ENCODE peak calls at places on chromosomes 12 and 14, in five cellular contexts. O is body of pancreas, I is heart left ventricle, A is stomach, C is HCT116. M is an unnamed sample.

GRCh38 chr14:26377150-26377549 is 220.7 kb downstream of the NOVA1 start:
- DNase-seq in O (no peak), C (no peak), A (no peak), I (no peak), M (peak; percentile 35)

GRCh38 chr14:89327771-89328212 is 89.2 kb downstream of the FOXN3 start:
- DNase-seq in I (no peak), O (no peak), C (no peak), A (no peak), M (no peak)

GRCh38 chr12:48351022-48351708 is 446 bp upstream of the ZNF641 start:
- DNase-seq in I (no peak), A (peak; percentile 72), O (peak; percentile 84), C (peak; percentile 40), M (no peak)

GRCh38 chr14:48973136-48973535 is 613.0 kb downstream of the RPS29 start:
- DNase-seq in C (no peak), I (no peak), O (no peak), A (no peak), M (no peak)

GRCh38 chr12:112705037-112705632 is 86.4 kb upstream of the RPH3A start:
- DNase-seq in I (no peak), A (no peak), C (no peak), O (no peak), M (no peak)

GRCh38 chr14:99950191-99950590 is 115.0 kb upstream of the EVL start:
- DNase-seq in O (no peak), C (no peak), I (no peak), A (no peak), M (no peak)

GRCh38 chr12:67772276-67773169 is 124.0 kb downstream of the DYRK2 start:
- DNase-seq in I (peak; percentile 53), O (peak; percentile 31), C (no peak), A (no peak), M (no peak)

GRCh38 chr14:74642011-74642410 is 30.0 kb upstream of the LTBP2 start:
- DNase-seq in A (no peak), C (no peak), O (no peak), I (no peak), M (no peak)

GRCh38 chr12:112995008-112995407 is 16.7 kb downstream of the OAS2 start:
- DNase-seq in A (no peak), O (no peak), I (no peak), C (no peak), M (no peak)

GRCh38 chr12:67522222-67522621 is 126.3 kb upstream of the DYRK2 start:
- DNase-seq in O (no peak), I (no peak), A (no peak), C (no peak), M (no peak)

GRCh38 chr12:50111693-50112455 is at the start of gene COX14:
- DNase-seq in A (peak; percentile 99), O (peak; percentile 99), I (peak; percentile 99), C (peak; percentile 99), M (peak; percentile 100)
- TF ChIP-seq POLR2A in A (no peak), O (peak; percentile 98), I (no peak), C (peak; percentile 78), M (peak; percentile 92)

GRCh38 chr14:55336691-55337090 is 65.5 kb downstream of the FBXO34 start:
- DNase-seq in I (no peak), O (no peak), A (no peak), C (no peak), M (no peak)

GRCh38 chr14:55333785-55334485 is 62.7 kb downstream of the FBXO34 start:
- DNase-seq in C (no peak), I (no peak), A (no peak), O (no peak), M (no peak)

GRCh38 chr14:55339770-55340169 is 68.5 kb downstream of the FBXO34 start:
- DNase-seq in I (no peak), A (no peak), C (no peak), O (no peak), M (peak; percentile 42)

GRCh38 chr14:55332654-55333570 is 61.7 kb downstream of the FBXO34 start:
- DNase-seq in A (no peak), I (no peak), O (no peak), C (no peak), M (no peak)

GRCh38 chr14:55336161-55336560 is 64.9 kb downstream of the FBXO34 start:
- DNase-seq in C (no peak), O (no peak), I (no peak), A (peak; percentile 42), M (no peak)
- TF ChIP-seq POLR2A in C (no peak), O (no peak), I (no peak), A (no peak), M (no peak)

GRCh38 chr14:22493753-22494152 is 95.3 kb downstream of the DAD1 start:
- DNase-seq in A (no peak), C (no peak), I (no peak), O (no peak), M (no peak)

GRCh38 chr14:22493143-22493542 is 95.9 kb downstream of the DAD1 start:
- DNase-seq in I (no peak), O (no peak), C (no peak), A (no peak), M (no peak)

GRCh38 chr14:22489957-22490950 is 98.8 kb downstream of the DAD1 start:
- DNase-seq in A (no peak), C (no peak), O (no peak), I (no peak), M (no peak)

GRCh38 chr14:22492601-22493000 is 96.4 kb downstream of the DAD1 start:
- DNase-seq in C (no peak), A (no peak), O (no peak), I (no peak), M (no peak)

GRCh38 chr14:22491683-22492483 is 97.1 kb downstream of the DAD1 start:
- DNase-seq in I (no peak), A (no peak), O (no peak), C (no peak), M (no peak)
- TF ChIP-seq POLR2A in I (no peak), A (no peak), O (no peak), C (no peak), M (no peak)

GRCh38 chr12:45729233-45730115 is at the start of gene ARID2:
- DNase-seq in C (peak; percentile 38), A (peak; percentile 67), O (peak; percentile 77), I (peak; percentile 71), M (peak; percentile 86)
- TF ChIP-seq POLR2A in C (peak; percentile 51), A (no peak), O (peak; percentile 67), I (no peak), M (peak; percentile 54)

GRCh38 chr14:103879118-103879569 is 31.8 kb upstream of the PPP1R13B start:
- DNase-seq in I (no peak), O (no peak), C (no peak), A (no peak), M (no peak)

GRCh38 chr14:103880986-103881926 is 33.9 kb upstream of the PPP1R13B start:
- DNase-seq in A (peak; percentile 83), O (peak; percentile 93), I (peak; percentile 50), C (no peak), M (no peak)

GRCh38 chr14:103880334-103880985 is 33.1 kb upstream of the PPP1R13B start:
- DNase-seq in O (peak; percentile 88), A (peak; percentile 91), C (no peak), I (peak; percentile 70), M (no peak)

GRCh38 chr14:103878180-103878579 is 30.8 kb upstream of the PPP1R13B start:
- DNase-seq in O (no peak), C (no peak), I (no peak), A (no peak), M (no peak)

DNA sequence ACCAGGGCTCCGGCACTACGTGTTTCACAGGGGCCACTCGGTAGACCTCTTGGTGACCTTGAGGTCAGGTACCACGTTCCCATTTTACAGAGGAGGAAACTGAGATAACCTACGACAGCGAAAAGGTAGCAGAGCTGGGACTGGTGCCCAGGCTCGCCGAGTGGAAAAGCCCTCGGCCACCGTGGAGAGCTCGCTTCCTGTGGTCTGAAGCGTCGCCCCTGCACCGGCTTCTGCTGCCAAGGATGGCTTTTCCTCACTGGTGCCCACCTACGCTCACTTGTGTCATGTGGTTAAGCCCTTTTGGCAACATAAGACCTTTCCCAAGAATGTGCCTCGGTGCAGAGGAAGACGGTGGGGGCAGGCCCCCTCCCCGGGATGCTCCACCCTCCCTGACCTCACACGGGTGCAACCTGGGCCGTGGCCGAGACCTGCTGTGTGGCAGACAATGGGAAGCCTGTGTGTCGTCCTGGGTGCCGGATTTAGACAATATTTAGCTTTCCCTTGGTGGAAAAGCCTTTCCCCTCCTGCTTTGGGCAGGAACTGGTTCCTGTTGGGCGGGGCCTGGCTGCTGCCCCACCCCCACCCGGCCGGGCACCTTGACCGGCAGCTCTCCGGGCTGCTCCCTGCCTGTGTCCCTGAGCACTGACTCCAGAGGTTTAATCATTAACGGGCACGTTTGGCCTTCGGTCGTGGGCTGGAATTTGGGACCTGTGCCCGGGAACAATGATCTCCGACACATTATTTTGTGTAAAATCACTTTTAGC is 32.4 kb upstream of the PPP1R13B start:
- DNase-seq in A (peak; percentile 91), O (peak; percentile 97), I (no peak), C (no peak), M (no peak)
- TF ChIP-seq POLR2A in A (no peak), O (peak; percentile 65), I (no peak), C (no peak), M (no peak)

GRCh38 chr14:68501621-68502052 is 291.2 kb downstream of the ZFP36L1 start:
- DNase-seq in C (no peak), A (peak; percentile 74), I (no peak), O (peak; percentile 82), M (no peak)
- TF ChIP-seq POLR2A in C (no peak), A (no peak), I (no peak), O (no peak), M (no peak)

DNA sequence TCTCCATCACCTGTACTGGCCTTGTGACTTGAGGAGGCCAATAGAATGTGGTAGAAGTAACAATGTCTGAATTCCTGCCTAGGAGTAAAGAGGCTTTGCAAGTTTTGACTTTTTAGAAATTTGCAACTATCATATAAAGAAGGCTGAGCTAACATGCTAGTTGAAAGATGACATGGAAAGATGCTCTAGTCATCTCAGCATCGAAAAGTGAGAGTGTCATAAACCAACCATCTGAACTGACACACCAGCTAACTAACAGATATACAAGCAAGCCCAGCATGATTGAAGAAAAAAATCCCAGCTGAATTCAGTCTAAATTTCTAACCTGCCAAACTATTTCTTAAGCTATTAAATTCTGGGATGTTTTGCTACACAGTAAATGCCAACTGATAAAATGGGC is 116.8 kb downstream of the NELL2 start:
- DNase-seq in A (no peak), O (no peak), I (no peak), C (no peak), M (no peak)
- TF ChIP-seq POLR2A in A (no peak), O (no peak), I (no peak), C (no peak), M (no peak)